ENCODE peak calls at places on chromosomes 11 and 22, in five cellular contexts. One of them, this sample, is unnamed.

GRCh38 chr22:29702931-29703594 is 16.7 kb upstream of the CABP7 start:
- DNase-seq in CD8-positive, alpha-beta T cell: no peak
- DNase-seq in ureter: no peak
- DNase-seq in activated T-cell treated with anti-CD3 and anti-CD28 coated beads, Interleukin-2, amount 50 U/mL, for 72 hours: no peak
- DNase-seq in COR-L47: peak; percentile 69
- DNase-seq in this sample: no peak

GRCh38 chr22:19674129-19674928 is 40.0 kb upstream of the SEPTIN5 start:
- DNase-seq in CD8-positive, alpha-beta T cell: no peak
- DNase-seq in ureter: no peak
- DNase-seq in activated T-cell treated with anti-CD3 and anti-CD28 coated beads, Interleukin-2, amount 50 U/mL, for 72 hours: no peak
- DNase-seq in COR-L47: peak; percentile 36
- DNase-seq in this sample: no peak

GRCh38 chr11:33670250-33671011 is 30.2 kb downstream of the C11orf91 start:
- DNase-seq in CD8-positive, alpha-beta T cell: no peak
- DNase-seq in ureter: no peak
- DNase-seq in activated T-cell treated with anti-CD3 and anti-CD28 coated beads, Interleukin-2, amount 50 U/mL, for 72 hours: peak; percentile 33
- DNase-seq in COR-L47: no peak
- DNase-seq in this sample: no peak

GRCh38 chr11:105244157-105244820 is 104.7 kb upstream of the CARD18 start:
- DNase-seq in CD8-positive, alpha-beta T cell: no peak
- DNase-seq in ureter: no peak
- DNase-seq in activated T-cell treated with anti-CD3 and anti-CD28 coated beads, Interleukin-2, amount 50 U/mL, for 72 hours: no peak
- DNase-seq in COR-L47: no peak
- DNase-seq in this sample: no peak

GRCh38 chr11:107587306-107587979 is 3.5 kb upstream of the ELMOD1 start:
- DNase-seq in CD8-positive, alpha-beta T cell: no peak
- DNase-seq in ureter: no peak
- DNase-seq in activated T-cell treated with anti-CD3 and anti-CD28 coated beads, Interleukin-2, amount 50 U/mL, for 72 hours: no peak
- DNase-seq in COR-L47: no peak
- DNase-seq in this sample: no peak

GRCh38 chr22:20471126-20471833 is 24.3 kb downstream of the KLHL22 start:
- DNase-seq in CD8-positive, alpha-beta T cell: no peak
- DNase-seq in ureter: no peak
- DNase-seq in activated T-cell treated with anti-CD3 and anti-CD28 coated beads, Interleukin-2, amount 50 U/mL, for 72 hours: no peak
- DNase-seq in COR-L47: no peak
- DNase-seq in this sample: no peak

GRCh38 chr11:71432761-71433647 is 15.2 kb downstream of the DHCR7 start:
- DNase-seq in CD8-positive, alpha-beta T cell: no peak
- DNase-seq in ureter: no peak
- DNase-seq in activated T-cell treated with anti-CD3 and anti-CD28 coated beads, Interleukin-2, amount 50 U/mL, for 72 hours: no peak
- DNase-seq in COR-L47: no peak
- DNase-seq in this sample: no peak

GRCh38 chr11:128240546-128240945 is 346.8 kb downstream of the ETS1 start:
- DNase-seq in CD8-positive, alpha-beta T cell: no peak
- DNase-seq in ureter: no peak
- DNase-seq in activated T-cell treated with anti-CD3 and anti-CD28 coated beads, Interleukin-2, amount 50 U/mL, for 72 hours: no peak
- DNase-seq in COR-L47: no peak
- DNase-seq in this sample: no peak

GRCh38 chr22:44037519-44038370 is 13.6 kb downstream of the PARVB start:
- DNase-seq in CD8-positive, alpha-beta T cell: no peak
- DNase-seq in ureter: no peak
- DNase-seq in activated T-cell treated with anti-CD3 and anti-CD28 coated beads, Interleukin-2, amount 50 U/mL, for 72 hours: no peak
- DNase-seq in COR-L47: no peak
- DNase-seq in this sample: no peak

GRCh38 chr22:35314161-35314942 is 14.7 kb downstream of the TOM1 start:
- DNase-seq in CD8-positive, alpha-beta T cell: no peak
- DNase-seq in ureter: no peak
- DNase-seq in activated T-cell treated with anti-CD3 and anti-CD28 coated beads, Interleukin-2, amount 50 U/mL, for 72 hours: no peak
- DNase-seq in COR-L47: peak; percentile 43
- DNase-seq in this sample: no peak

GRCh38 chr22:50340157-50340879 is 2.8 kb upstream of the PPP6R2 start:
- DNase-seq in CD8-positive, alpha-beta T cell: no peak
- DNase-seq in ureter: no peak
- DNase-seq in activated T-cell treated with anti-CD3 and anti-CD28 coated beads, Interleukin-2, amount 50 U/mL, for 72 hours: peak; percentile 51
- DNase-seq in COR-L47: no peak
- DNase-seq in this sample: peak; percentile 9

GRCh38 chr11:2375964-2376551 is 1.1 kb upstream of the CD81 start:
- DNase-seq in CD8-positive, alpha-beta T cell: no peak
- DNase-seq in ureter: peak; percentile 67
- DNase-seq in activated T-cell treated with anti-CD3 and anti-CD28 coated beads, Interleukin-2, amount 50 U/mL, for 72 hours: no peak
- DNase-seq in COR-L47: no peak
- DNase-seq in this sample: no peak

GRCh38 chr11:127986073-127986472 is 601.3 kb downstream of the ETS1 start:
- DNase-seq in CD8-positive, alpha-beta T cell: no peak
- DNase-seq in ureter: no peak
- DNase-seq in activated T-cell treated with anti-CD3 and anti-CD28 coated beads, Interleukin-2, amount 50 U/mL, for 72 hours: no peak
- DNase-seq in COR-L47: no peak
- DNase-seq in this sample: no peak

GRCh38 chr11:111829185-111829968 is 42.0 kb downstream of the ALG9 start:
- DNase-seq in CD8-positive, alpha-beta T cell: no peak
- DNase-seq in ureter: no peak
- DNase-seq in activated T-cell treated with anti-CD3 and anti-CD28 coated beads, Interleukin-2, amount 50 U/mL, for 72 hours: no peak
- DNase-seq in COR-L47: no peak
- DNase-seq in this sample: no peak

GRCh38 chr22:23598805-23599518 is 18.9 kb upstream of the IGLL1 start:
- DNase-seq in CD8-positive, alpha-beta T cell: no peak
- DNase-seq in ureter: no peak
- DNase-seq in activated T-cell treated with anti-CD3 and anti-CD28 coated beads, Interleukin-2, amount 50 U/mL, for 72 hours: no peak
- DNase-seq in COR-L47: no peak
- DNase-seq in this sample: no peak

GRCh38 chr22:42461511-42461910 is 29.3 kb upstream of the NFAM1 start:
- DNase-seq in CD8-positive, alpha-beta T cell: no peak
- DNase-seq in ureter: no peak
- DNase-seq in activated T-cell treated with anti-CD3 and anti-CD28 coated beads, Interleukin-2, amount 50 U/mL, for 72 hours: no peak
- DNase-seq in COR-L47: peak; percentile 90
- DNase-seq in this sample: no peak

GRCh38 chr22:37752189-37753061 is 55.3 kb upstream of the GCAT start:
- DNase-seq in CD8-positive, alpha-beta T cell: no peak
- DNase-seq in ureter: peak; percentile 89
- DNase-seq in activated T-cell treated with anti-CD3 and anti-CD28 coated beads, Interleukin-2, amount 50 U/mL, for 72 hours: no peak
- DNase-seq in COR-L47: no peak
- DNase-seq in this sample: no peak

GRCh38 chr22:20499769-20500168 is 4.2 kb upstream of the KLHL22 start:
- DNase-seq in CD8-positive, alpha-beta T cell: no peak
- DNase-seq in ureter: no peak
- DNase-seq in activated T-cell treated with anti-CD3 and anti-CD28 coated beads, Interleukin-2, amount 50 U/mL, for 72 hours: no peak
- DNase-seq in COR-L47: no peak
- DNase-seq in this sample: no peak

GRCh38 chr22:30867746-30868662 is 100.6 kb downstream of the MORC2 start:
- DNase-seq in CD8-positive, alpha-beta T cell: no peak
- DNase-seq in ureter: no peak
- DNase-seq in activated T-cell treated with anti-CD3 and anti-CD28 coated beads, Interleukin-2, amount 50 U/mL, for 72 hours: no peak
- DNase-seq in COR-L47: no peak
- DNase-seq in this sample: no peak

GRCh38 chr11:123330948-123331347 is 99.1 kb upstream of the GRAMD1B start:
- DNase-seq in CD8-positive, alpha-beta T cell: no peak
- DNase-seq in ureter: no peak
- DNase-seq in activated T-cell treated with anti-CD3 and anti-CD28 coated beads, Interleukin-2, amount 50 U/mL, for 72 hours: no peak
- DNase-seq in COR-L47: no peak
- DNase-seq in this sample: no peak

GRCh38 chr11:93842461-93842860 is 8.0 kb downstream of the VSTM5 start:
- DNase-seq in CD8-positive, alpha-beta T cell: no peak
- DNase-seq in ureter: peak; percentile 67
- DNase-seq in activated T-cell treated with anti-CD3 and anti-CD28 coated beads, Interleukin-2, amount 50 U/mL, for 72 hours: no peak
- DNase-seq in COR-L47: no peak
- DNase-seq in this sample: no peak

GRCh38 chr11:69525516-69526452 is 44.3 kb downstream of the LINC01488 start:
- DNase-seq in CD8-positive, alpha-beta T cell: no peak
- DNase-seq in ureter: no peak
- DNase-seq in activated T-cell treated with anti-CD3 and anti-CD28 coated beads, Interleukin-2, amount 50 U/mL, for 72 hours: no peak
- DNase-seq in COR-L47: no peak
- DNase-seq in this sample: no peak

GRCh38 chr11:33936745-33937612 is 45.1 kb upstream of the LMO2 start:
- DNase-seq in CD8-positive, alpha-beta T cell: no peak
- DNase-seq in ureter: peak; percentile 63
- DNase-seq in activated T-cell treated with anti-CD3 and anti-CD28 coated beads, Interleukin-2, amount 50 U/mL, for 72 hours: no peak
- DNase-seq in COR-L47: peak; percentile 28
- DNase-seq in this sample: no peak

GRCh38 chr22:40007826-40008710 is 13.3 kb downstream of the FAM83F start:
- DNase-seq in CD8-positive, alpha-beta T cell: no peak
- DNase-seq in ureter: no peak
- DNase-seq in activated T-cell treated with anti-CD3 and anti-CD28 coated beads, Interleukin-2, amount 50 U/mL, for 72 hours: no peak
- DNase-seq in COR-L47: no peak
- DNase-seq in this sample: no peak

GRCh38 chr11:66279092-66279797 is 1.3 kb downstream of the CNIH2 start:
- DNase-seq in CD8-positive, alpha-beta T cell: no peak
- DNase-seq in ureter: no peak
- DNase-seq in activated T-cell treated with anti-CD3 and anti-CD28 coated beads, Interleukin-2, amount 50 U/mL, for 72 hours: no peak
- DNase-seq in COR-L47: no peak
- DNase-seq in this sample: no peak

GRCh38 chr11:123188508-123189165 is 6.4 kb downstream of the CLMP start:
- DNase-seq in CD8-positive, alpha-beta T cell: no peak
- DNase-seq in ureter: no peak
- DNase-seq in activated T-cell treated with anti-CD3 and anti-CD28 coated beads, Interleukin-2, amount 50 U/mL, for 72 hours: no peak
- DNase-seq in COR-L47: no peak
- DNase-seq in this sample: no peak

GRCh38 chr11:132186699-132187098 is 816.3 kb downstream of the NTM start:
- DNase-seq in CD8-positive, alpha-beta T cell: no peak
- DNase-seq in ureter: no peak
- DNase-seq in activated T-cell treated with anti-CD3 and anti-CD28 coated beads, Interleukin-2, amount 50 U/mL, for 72 hours: no peak
- DNase-seq in COR-L47: no peak
- DNase-seq in this sample: no peak